ENCODE peak calls at places on chromosome 14, in seven cellular contexts. One of them, this sample, is unnamed.

GRCh38 chr14:91349481-91350074 is 68.0 kb downstream of the CCDC88C start:
- DNase-seq in body of pancreas: no peak
- DNase-seq in gastrocnemius medialis: no peak
- DNase-seq in tibial nerve: no peak
- DNase-seq in GM12878: peak
- DNase-seq in Peyer's patch: no peak
- DNase-seq in uterus: no peak
- DNase-seq in this sample: no peak

GRCh38 chr14:79705126-79705894 is 506.0 kb downstream of the DIO2 start:
- DNase-seq in body of pancreas: no peak
- DNase-seq in gastrocnemius medialis: no peak
- DNase-seq in tibial nerve: no peak
- DNase-seq in GM12878: no peak
- DNase-seq in Peyer's patch: no peak
- DNase-seq in uterus: no peak
- DNase-seq in this sample: no peak

GRCh38 chr14:34254031-34254430 is 208.0 kb downstream of the SPTSSA start:
- DNase-seq in body of pancreas: no peak
- DNase-seq in gastrocnemius medialis: no peak
- DNase-seq in tibial nerve: no peak
- DNase-seq in GM12878: no peak
- DNase-seq in Peyer's patch: no peak
- DNase-seq in uterus: no peak
- DNase-seq in this sample: no peak

GRCh38 chr14:77058082-77058481 is 29.6 kb upstream of the IRF2BPL start:
- DNase-seq in body of pancreas: no peak
- DNase-seq in gastrocnemius medialis: no peak
- DNase-seq in tibial nerve: no peak
- DNase-seq in GM12878: no peak
- DNase-seq in Peyer's patch: no peak
- DNase-seq in uterus: no peak
- DNase-seq in this sample: no peak

GRCh38 chr14:61107148-61107641 is 126.2 kb downstream of the SLC38A6 start:
- DNase-seq in body of pancreas: peak
- DNase-seq in gastrocnemius medialis: no peak
- DNase-seq in tibial nerve: peak
- DNase-seq in GM12878: no peak
- DNase-seq in Peyer's patch: no peak
- DNase-seq in uterus: peak
- DNase-seq in this sample: no peak

GRCh38 chr14:73223049-73223448 is 14.3 kb upstream of the PAPLN start:
- DNase-seq in body of pancreas: no peak
- DNase-seq in gastrocnemius medialis: no peak
- DNase-seq in tibial nerve: peak
- DNase-seq in GM12878: peak
- DNase-seq in Peyer's patch: no peak
- DNase-seq in uterus: peak
- DNase-seq in this sample: no peak

GRCh38 chr14:31159682-31160296 is 47.8 kb downstream of the HECTD1 start:
- DNase-seq in body of pancreas: no peak
- DNase-seq in gastrocnemius medialis: no peak
- DNase-seq in tibial nerve: no peak
- DNase-seq in GM12878: no peak
- DNase-seq in Peyer's patch: no peak
- DNase-seq in uterus: peak
- DNase-seq in this sample: no peak

GRCh38 chr14:99838555-99839193 is 45.5 kb downstream of the EML1 start:
- DNase-seq in body of pancreas: peak
- DNase-seq in gastrocnemius medialis: no peak
- DNase-seq in tibial nerve: no peak
- DNase-seq in GM12878: no peak
- DNase-seq in Peyer's patch: no peak
- DNase-seq in uterus: no peak
- DNase-seq in this sample: no peak

GRCh38 chr14:62711351-62712023 is 333.8 kb downstream of the KCNH5 start:
- DNase-seq in body of pancreas: no peak
- DNase-seq in gastrocnemius medialis: no peak
- DNase-seq in tibial nerve: no peak
- DNase-seq in GM12878: no peak
- DNase-seq in Peyer's patch: no peak
- DNase-seq in uterus: no peak
- DNase-seq in this sample: no peak

GRCh38 chr14:24605435-24606190 is 3.9 kb downstream of the GZMH start:
- DNase-seq in body of pancreas: peak
- DNase-seq in gastrocnemius medialis: no peak
- DNase-seq in tibial nerve: peak
- DNase-seq in GM12878: no peak
- DNase-seq in Peyer's patch: peak
- DNase-seq in uterus: no peak
- DNase-seq in this sample: no peak

GRCh38 chr14:94483071-94483451 is 7.1 kb upstream of the SERPINA9 start:
- DNase-seq in body of pancreas: no peak
- DNase-seq in gastrocnemius medialis: no peak
- DNase-seq in tibial nerve: no peak
- DNase-seq in GM12878: peak
- DNase-seq in Peyer's patch: no peak
- DNase-seq in uterus: no peak
- DNase-seq in this sample: no peak

GRCh38 chr14:67170706-67171105 is 18.5 kb upstream of the GARIN2 start:
- DNase-seq in body of pancreas: no peak
- DNase-seq in gastrocnemius medialis: no peak
- DNase-seq in tibial nerve: no peak
- DNase-seq in GM12878: no peak
- DNase-seq in Peyer's patch: no peak
- DNase-seq in uterus: no peak
- DNase-seq in this sample: no peak

GRCh38 chr14:106417224-106418049 is 891.1 kb downstream of the TMEM121 start:
- DNase-seq in body of pancreas: peak
- DNase-seq in gastrocnemius medialis: no peak
- DNase-seq in tibial nerve: peak
- DNase-seq in GM12878: peak
- DNase-seq in Peyer's patch: peak
- DNase-seq in uterus: no peak
- DNase-seq in this sample: no peak

GRCh38 chr14:64561631-64562030 is 11.9 kb downstream of the PPP1R36 start:
- DNase-seq in body of pancreas: no peak
- DNase-seq in gastrocnemius medialis: no peak
- DNase-seq in tibial nerve: no peak
- DNase-seq in GM12878: no peak
- DNase-seq in Peyer's patch: no peak
- DNase-seq in uterus: no peak
- DNase-seq in this sample: peak

GRCh38 chr14:59098377-59098776 is 90.1 kb upstream of the DAAM1 start:
- DNase-seq in body of pancreas: no peak
- DNase-seq in gastrocnemius medialis: no peak
- DNase-seq in tibial nerve: no peak
- DNase-seq in GM12878: no peak
- DNase-seq in Peyer's patch: no peak
- DNase-seq in uterus: no peak
- DNase-seq in this sample: no peak

GRCh38 chr14:93944348-93945069 is 17.4 kb downstream of the FAM181A start:
- DNase-seq in body of pancreas: peak
- DNase-seq in gastrocnemius medialis: peak
- DNase-seq in tibial nerve: no peak
- DNase-seq in GM12878: no peak
- DNase-seq in Peyer's patch: no peak
- DNase-seq in uterus: no peak
- DNase-seq in this sample: no peak

GRCh38 chr14:60035177-60035576 is 56.5 kb upstream of the PCNX4 start:
- DNase-seq in body of pancreas: no peak
- DNase-seq in gastrocnemius medialis: no peak
- DNase-seq in tibial nerve: no peak
- DNase-seq in GM12878: no peak
- DNase-seq in Peyer's patch: no peak
- DNase-seq in uterus: no peak
- DNase-seq in this sample: no peak

GRCh38 chr14:64715628-64716412 is 11.6 kb downstream of the PLEKHG3 start:
- DNase-seq in body of pancreas: peak
- DNase-seq in gastrocnemius medialis: no peak
- DNase-seq in tibial nerve: no peak
- DNase-seq in GM12878: no peak
- DNase-seq in Peyer's patch: peak
- DNase-seq in uterus: no peak
- DNase-seq in this sample: no peak

GRCh38 chr14:67446371-67447032 is 34.5 kb upstream of the PLEK2 start:
- DNase-seq in body of pancreas: peak
- DNase-seq in gastrocnemius medialis: no peak
- DNase-seq in tibial nerve: no peak
- DNase-seq in GM12878: no peak
- DNase-seq in Peyer's patch: no peak
- DNase-seq in uterus: no peak
- DNase-seq in this sample: no peak

GRCh38 chr14:96762650-96763049 is 34.5 kb upstream of the VRK1 start:
- DNase-seq in body of pancreas: no peak
- DNase-seq in gastrocnemius medialis: no peak
- DNase-seq in tibial nerve: no peak
- DNase-seq in GM12878: peak
- DNase-seq in Peyer's patch: no peak
- DNase-seq in uterus: no peak
- DNase-seq in this sample: no peak

GRCh38 chr14:94387051-94388026 is 1.1 kb downstream of the SERPINA1 start:
- DNase-seq in body of pancreas: no peak
- DNase-seq in gastrocnemius medialis: no peak
- DNase-seq in tibial nerve: no peak
- DNase-seq in GM12878: no peak
- DNase-seq in Peyer's patch: no peak
- DNase-seq in uterus: no peak
- DNase-seq in this sample: no peak

GRCh38 chr14:69996197-69996596 is 117.0 kb downstream of the SMOC1 start:
- DNase-seq in body of pancreas: no peak
- DNase-seq in gastrocnemius medialis: no peak
- DNase-seq in tibial nerve: no peak
- DNase-seq in GM12878: no peak
- DNase-seq in Peyer's patch: no peak
- DNase-seq in uterus: no peak
- DNase-seq in this sample: no peak

GRCh38 chr14:99571303-99571986 is 32.6 kb downstream of the CCDC85C start:
- DNase-seq in body of pancreas: peak
- DNase-seq in gastrocnemius medialis: no peak
- DNase-seq in tibial nerve: no peak
- DNase-seq in GM12878: no peak
- DNase-seq in Peyer's patch: no peak
- DNase-seq in uterus: peak
- DNase-seq in this sample: no peak

GRCh38 chr14:96986701-96987474 is 189.7 kb downstream of the VRK1 start:
- DNase-seq in body of pancreas: no peak
- DNase-seq in gastrocnemius medialis: no peak
- DNase-seq in tibial nerve: no peak
- DNase-seq in GM12878: no peak
- DNase-seq in Peyer's patch: no peak
- DNase-seq in uterus: no peak
- DNase-seq in this sample: no peak

GRCh38 chr14:54211562-54212308 is 185.1 kb upstream of the CDKN3 start:
- DNase-seq in body of pancreas: no peak
- DNase-seq in gastrocnemius medialis: no peak
- DNase-seq in tibial nerve: no peak
- DNase-seq in GM12878: no peak
- DNase-seq in Peyer's patch: no peak
- DNase-seq in uterus: no peak
- DNase-seq in this sample: no peak

GRCh38 chr14:102903248-102903888 is 19.1 kb upstream of the AMN start:
- DNase-seq in body of pancreas: no peak
- DNase-seq in gastrocnemius medialis: no peak
- DNase-seq in tibial nerve: no peak
- DNase-seq in GM12878: no peak
- DNase-seq in Peyer's patch: peak
- DNase-seq in uterus: no peak
- DNase-seq in this sample: no peak

GRCh38 chr14:28671425-28671824 is 95.2 kb upstream of the FOXG1 start:
- DNase-seq in body of pancreas: no peak
- DNase-seq in gastrocnemius medialis: no peak
- DNase-seq in tibial nerve: no peak
- DNase-seq in GM12878: no peak
- DNase-seq in Peyer's patch: no peak
- DNase-seq in uterus: no peak
- DNase-seq in this sample: no peak

GRCh38 chr14:63840981-63841380 is 11.8 kb upstream of the SYNE2 start:
- DNase-seq in body of pancreas: no peak
- DNase-seq in gastrocnemius medialis: no peak
- DNase-seq in tibial nerve: no peak
- DNase-seq in GM12878: no peak
- DNase-seq in Peyer's patch: peak
- DNase-seq in uterus: no peak
- DNase-seq in this sample: no peak

GRCh38 chr14:29926701-29927595 is 699 bp downstream of the PRKD1 start:
- DNase-seq in body of pancreas: peak
- DNase-seq in gastrocnemius medialis: no peak
- DNase-seq in tibial nerve: peak
- DNase-seq in GM12878: no peak
- DNase-seq in Peyer's patch: peak
- DNase-seq in uterus: peak
- DNase-seq in this sample: no peak
- TF ChIP-seq CTCF in body of pancreas: no peak
- TF ChIP-seq CTCF in gastrocnemius medialis: no peak
- TF ChIP-seq CTCF in tibial nerve: no peak
- TF ChIP-seq CTCF in GM12878: no peak
- TF ChIP-seq CTCF in Peyer's patch: no peak
- TF ChIP-seq CTCF in uterus: peak
- TF ChIP-seq CTCF in this sample: no peak

GRCh38 chr14:50527970-50528369 is 4.4 kb downstream of the MAP4K5 start:
- DNase-seq in body of pancreas: no peak
- DNase-seq in gastrocnemius medialis: no peak
- DNase-seq in tibial nerve: no peak
- DNase-seq in GM12878: no peak
- DNase-seq in Peyer's patch: no peak
- DNase-seq in uterus: no peak
- DNase-seq in this sample: no peak
- H3K4me3 ChIP-seq in body of pancreas: no peak
- H3K4me3 ChIP-seq in gastrocnemius medialis: no peak
- H3K4me3 ChIP-seq in tibial nerve: no peak
- H3K4me3 ChIP-seq in GM12878: no peak
- H3K4me3 ChIP-seq in Peyer's patch: no peak
- H3K4me3 ChIP-seq in uterus: no peak
- H3K4me3 ChIP-seq in this sample: no peak

GRCh38 chr14:23326491-23327332 is 5.5 kb downstream of the PABPN1 start:
- DNase-seq in body of pancreas: no peak
- DNase-seq in gastrocnemius medialis: no peak
- DNase-seq in tibial nerve: no peak
- DNase-seq in GM12878: no peak
- DNase-seq in Peyer's patch: no peak
- DNase-seq in uterus: no peak
- DNase-seq in this sample: no peak
- TF ChIP-seq POLR2A in body of pancreas: no peak
- TF ChIP-seq POLR2A in gastrocnemius medialis: no peak
- TF ChIP-seq POLR2A in tibial nerve: no peak
- TF ChIP-seq POLR2A in GM12878: peak
- TF ChIP-seq POLR2A in Peyer's patch: no peak
- TF ChIP-seq POLR2A in uterus: no peak
- TF ChIP-seq POLR2A in this sample: no peak

GRCh38 chr14:38696925-38697324 is 406.1 kb downstream of the SEC23A start:
- DNase-seq in body of pancreas: no peak
- DNase-seq in gastrocnemius medialis: no peak
- DNase-seq in tibial nerve: no peak
- DNase-seq in GM12878: no peak
- DNase-seq in Peyer's patch: no peak
- DNase-seq in uterus: no peak
- DNase-seq in this sample: no peak

DNA sequence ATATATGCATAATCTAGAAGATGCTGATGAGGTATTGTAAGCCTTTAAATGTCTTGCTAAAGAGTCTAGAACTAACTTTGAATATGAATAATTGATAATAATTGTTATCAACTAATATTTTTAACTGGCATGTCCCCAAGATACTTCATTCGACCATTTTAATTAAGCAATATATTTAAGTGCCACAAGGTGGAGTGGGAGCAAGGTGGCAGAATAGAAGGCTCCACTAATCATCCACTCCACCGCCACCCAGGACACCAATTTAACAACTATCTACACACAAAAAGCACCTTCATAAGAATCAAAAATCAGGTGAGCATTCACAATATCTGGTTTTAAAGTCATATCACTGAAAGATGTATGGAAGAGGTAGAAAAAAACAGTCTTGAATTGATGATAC is 409.6 kb downstream of the SEC23A start:
- DNase-seq in body of pancreas: no peak
- DNase-seq in gastrocnemius medialis: no peak
- DNase-seq in tibial nerve: no peak
- DNase-seq in GM12878: no peak
- DNase-seq in Peyer's patch: no peak
- DNase-seq in uterus: no peak
- DNase-seq in this sample: no peak
- TF ChIP-seq CTCF in body of pancreas: no peak
- TF ChIP-seq CTCF in gastrocnemius medialis: no peak
- TF ChIP-seq CTCF in tibial nerve: no peak
- TF ChIP-seq CTCF in GM12878: no peak
- TF ChIP-seq CTCF in Peyer's patch: no peak
- TF ChIP-seq CTCF in uterus: no peak
- TF ChIP-seq CTCF in this sample: no peak

This sample was measured in lower leg skin.